ENCODE peak calls at places on chromosomes 2 and 18, in nine cellular contexts. P is K562, Y is uterus, M is tibial nerve, T is breast epithelium, B is testis, Q is body of pancreas, E is transverse colon, Z is IMR-90. V is an unnamed sample.

GRCh38 chr2:16860627-16861026 is 195.0 kb upstream of the CYRIA start:
- DNase-seq in B (no peak), M (no peak), T (no peak), E (no peak), Y (no peak), Z (no peak), P (no peak), Q (no peak), V (no peak)

GRCh38 chr2:218168635-218169462 is 2.1 kb upstream of the CXCR1 start:
- DNase-seq in Z (peak; percentile 18), P (peak; percentile 69), B (peak; percentile 80), T (no peak), M (peak; percentile 77), Y (peak; percentile 56), Q (peak; percentile 56), E (peak; percentile 64), V (peak; percentile 84)

GRCh38 chr18:50847192-50847591 is 27.4 kb upstream of the MRO start:
- DNase-seq in Q (no peak), Y (no peak), T (no peak), M (no peak), E (no peak), B (no peak), Z (peak; percentile 31), P (no peak), V (no peak)

GRCh38 chr2:191947235-191947634 is 100.3 kb upstream of the CAVIN2 start:
- DNase-seq in P (no peak), E (no peak), Z (no peak), Y (no peak), M (no peak), Q (no peak), T (no peak), B (no peak), V (no peak)

GRCh38 chr2:69260666-69261065 is 126.4 kb downstream of the GFPT1 start:
- DNase-seq in B (no peak), Z (peak; percentile 68), Q (no peak), E (no peak), Y (no peak), T (no peak), M (no peak), P (no peak), V (no peak)

GRCh38 chr18:49647496-49648168 is 85.8 kb downstream of the LIPG start:
- DNase-seq in B (no peak), T (no peak), Y (no peak), Q (no peak), M (no peak), Z (peak; percentile 69), P (no peak), E (no peak), V (no peak)

GRCh38 chr2:47506436-47506835 is 103.5 kb downstream of the MSH2 start:
- DNase-seq in B (no peak), Q (no peak), M (no peak), E (no peak), P (no peak), T (no peak), Z (no peak), Y (no peak), V (no peak)

GRCh38 chr2:197869501-197870111 is 65.2 kb downstream of the PLCL1 start:
- DNase-seq in B (no peak), Q (no peak), T (no peak), E (no peak), Y (no peak), Z (no peak), M (no peak), P (peak; percentile 42), V (no peak)

GRCh38 chr18:62118324-62118723 is 68.5 kb downstream of the PIGN start:
- DNase-seq in M (peak; percentile 6), Y (no peak), T (no peak), P (no peak), Q (no peak), Z (peak; percentile 81), B (no peak), E (no peak), V (no peak)

GRCh38 chr18:13500227-13500865 is 226.0 kb downstream of the FAM210A start:
- DNase-seq in Q (no peak), T (peak; percentile 30), B (no peak), Y (peak; percentile 23), M (no peak), Z (peak; percentile 57), E (no peak), P (no peak), V (no peak)

GRCh38 chr2:233247744-233248143 is 3.7 kb upstream of the ATG16L1 start:
- DNase-seq in B (no peak), Z (peak; percentile 34), T (peak; percentile 25), Y (no peak), Q (no peak), E (no peak), P (no peak), M (no peak), V (no peak)

GRCh38 chr2:39202639-39203369 is 41.0 kb downstream of the CDKL4 start:
- DNase-seq in Z (peak; percentile 25), Q (no peak), P (peak; percentile 9), B (no peak), M (no peak), Y (no peak), E (no peak), T (no peak), V (no peak)

GRCh38 chr2:190846746-190847145 is 33.9 kb upstream of the GLS start:
- DNase-seq in E (no peak), B (no peak), P (no peak), Q (no peak), T (no peak), M (no peak), Y (no peak), Z (no peak), V (no peak)

GRCh38 chr18:51425889-51426288 is 228.4 kb upstream of the MEX3C start:
- DNase-seq in Q (no peak), Z (no peak), T (no peak), B (no peak), Y (no peak), M (no peak), P (no peak), E (no peak), V (no peak)

GRCh38 chr2:25597881-25598280 is 75.5 kb downstream of the DTNB start:
- DNase-seq in Q (no peak), Y (no peak), B (no peak), Z (no peak), P (no peak), M (no peak), T (no peak), E (no peak), V (no peak)

GRCh38 chr2:28821295-28821958 is 10.8 kb downstream of the SPDYA start:
- DNase-seq in E (peak; percentile 56), Y (peak; percentile 54), T (no peak), P (peak; percentile 74), Q (peak; percentile 63), B (peak; percentile 63), M (peak; percentile 77), Z (peak; percentile 65), V (no peak)

GRCh38 chr2:29946465-29946864 is 25.1 kb upstream of the ALK start:
- DNase-seq in P (no peak), M (no peak), T (no peak), Z (no peak), E (no peak), Y (no peak), B (no peak), Q (no peak), V (no peak)

GRCh38 chr18:63795611-63796010 is 20.4 kb downstream of the SERPINB7 start:
- DNase-seq in P (no peak), Y (no peak), Q (no peak), M (no peak), B (no peak), Z (no peak), T (no peak), E (no peak), V (no peak)
- TF ChIP-seq CTCF in P (no peak), Y (no peak), Q (no peak), M (no peak), B (no peak), Z (no peak), T (no peak), E (no peak), V (no peak)

DNA sequence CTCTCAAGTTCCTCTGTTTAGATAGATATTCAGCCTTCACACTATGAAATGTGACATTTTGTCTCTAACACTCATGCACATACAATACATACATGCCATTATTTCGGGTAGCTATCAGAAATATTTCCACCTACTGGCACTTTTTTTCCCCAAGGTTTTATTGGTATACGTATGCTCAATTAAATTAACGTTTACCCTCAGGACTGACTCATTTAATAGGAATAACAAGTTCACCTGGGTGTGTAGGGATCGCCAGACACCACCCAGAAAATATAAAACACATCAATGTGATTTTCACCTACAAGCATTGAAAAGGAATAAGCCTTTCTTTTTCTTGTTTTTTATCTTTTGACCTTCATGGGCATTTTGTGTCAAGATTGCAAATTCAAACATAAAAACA is 138.5 kb upstream of the EPAS1 start:
- DNase-seq in Z (no peak), M (no peak), P (no peak), B (no peak), Y (no peak), T (no peak), Q (no peak), E (no peak), V (no peak)
- H3K36me3 ChIP-seq in Z (peaks cover 9% of the 10 kb centered on the region), M (no peaks in the 10 kb centered on the region), P (no peaks in the 10 kb centered on the region), B (no peaks in the 10 kb centered on the region), Y (no peaks in the 10 kb centered on the region), T (no peaks in the 10 kb centered on the region), Q (no peaks in the 10 kb centered on the region), E (no peaks in the 10 kb centered on the region), V (peaks cover 4% of the 10 kb centered on the region)

GRCh38 chr2:61471905-61472805 is 1.3 kb upstream of the USP34 start:
- DNase-seq in P (peak; percentile 53), M (no peak), B (peak; percentile 44), E (peak; percentile 34), Q (peak; percentile 37), T (peak; percentile 28), Y (no peak), Z (peak; percentile 29), V (no peak)

GRCh38 chr2:61470122-61470951 is 550 bp downstream of the USP34 start:
- DNase-seq in E (peak; percentile 92), B (peak; percentile 92), Y (peak; percentile 85), M (peak; percentile 86), Q (peak; percentile 91), T (peak; percentile 78), P (peak; percentile 92), Z (no peak), V (peak; percentile 86)

GRCh38 chr2:61469424-61470121 is 1.3 kb downstream of the USP34 start:
- DNase-seq in T (no peak), B (no peak), P (no peak), Y (no peak), Q (no peak), Z (peak; percentile 21), E (no peak), M (no peak), V (no peak)

GRCh38 chr2:61470965-61471904 is at the start of gene USP34:
- DNase-seq in Y (peak; percentile 92), T (peak; percentile 90), B (peak; percentile 95), P (peak; percentile 95), E (peak; percentile 96), Z (peak; percentile 95), M (peak; percentile 88), Q (peak; percentile 96), V (peak; percentile 97)
- TF ChIP-seq POLR2A in Y (peak; percentile 74), T (peak; percentile 80), B (peak; percentile 67), P (peak; percentile 93), E (peak; percentile 89), Z (peak; percentile 97), M (peak; percentile 69), Q (peak; percentile 59), V (peak; percentile 73)

DNA sequence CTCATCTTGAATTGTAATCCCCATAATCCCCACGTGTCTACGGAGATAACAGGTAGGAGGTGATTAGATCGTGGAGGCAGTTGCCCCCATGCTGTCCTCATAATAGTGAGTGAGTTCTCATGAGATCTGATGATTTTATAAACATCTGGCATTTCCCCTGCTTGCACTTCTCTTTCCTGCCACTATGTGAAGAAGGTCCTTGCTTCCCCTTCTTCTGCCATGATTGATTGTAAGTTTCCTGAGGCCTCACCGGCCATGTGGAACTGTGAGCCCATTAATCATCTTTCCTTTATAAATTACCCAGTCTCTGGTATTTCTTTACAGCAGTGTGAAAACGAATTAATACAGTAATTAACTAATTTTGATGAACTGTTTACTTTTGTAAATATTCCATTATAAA is 582.5 kb downstream of the TSN start:
- DNase-seq in T (no peak), E (no peak), Y (no peak), B (no peak), M (no peak), Q (no peak), P (no peak), Z (no peak), V (no peak)
- TF ChIP-seq CTCF in T (no peak), E (no peak), Y (no peak), B (no peak), M (no peak), Q (peak; percentile 8), P (no peak), Z (no peak), V (no peak)

V was measured in Peyer's patch.